ENCODE peak calls at places on chromosome 7, in eight cellular contexts. One of them, this sample, is unnamed.
A peak's percentile ranks its signal among the peaks of the same experiment; 100 is the strongest.

GRCh38 chr7:3673524-3673923 is 372.5 kb downstream of the SDK1 start:
- DNase-seq in fibroblast of mammary gland: peak; percentile 17
- DNase-seq in mucosa of gallbladder: no peak
- DNase-seq in M059J: peak; percentile 18
- DNase-seq in astrocyte of the spinal cord: peak; percentile 10
- DNase-seq in Ammon's horn: peak; percentile 11
- DNase-seq in right cardiac atrium: peak; percentile 63
- DNase-seq in CD8-positive, alpha-beta memory T cell: peak; percentile 5
- DNase-seq in this sample: no peak

GRCh38 chr7:95327356-95327755 is 3.0 kb upstream of the PON1 start:
- DNase-seq in fibroblast of mammary gland: no peak
- DNase-seq in mucosa of gallbladder: no peak
- DNase-seq in M059J: peak; percentile 54
- DNase-seq in astrocyte of the spinal cord: no peak
- DNase-seq in Ammon's horn: no peak
- DNase-seq in right cardiac atrium: no peak
- DNase-seq in CD8-positive, alpha-beta memory T cell: no peak
- DNase-seq in this sample: no peak

GRCh38 chr7:1895664-1896515 is 225.8 kb downstream of the ELFN1 start:
- DNase-seq in fibroblast of mammary gland: no peak
- DNase-seq in mucosa of gallbladder: no peak
- DNase-seq in M059J: no peak
- DNase-seq in astrocyte of the spinal cord: no peak
- DNase-seq in Ammon's horn: no peak
- DNase-seq in right cardiac atrium: peak; percentile 85
- DNase-seq in CD8-positive, alpha-beta memory T cell: no peak
- DNase-seq in this sample: no peak

GRCh38 chr7:94298943-94299342 is 95.8 kb upstream of the COL1A2 start:
- DNase-seq in fibroblast of mammary gland: peak; percentile 85
- DNase-seq in mucosa of gallbladder: no peak
- DNase-seq in M059J: peak; percentile 52
- DNase-seq in astrocyte of the spinal cord: peak; percentile 59
- DNase-seq in Ammon's horn: no peak
- DNase-seq in right cardiac atrium: no peak
- DNase-seq in CD8-positive, alpha-beta memory T cell: no peak
- DNase-seq in this sample: no peak

GRCh38 chr7:14821757-14822480 is 80.6 kb downstream of the DGKB start:
- DNase-seq in fibroblast of mammary gland: peak; percentile 41
- DNase-seq in mucosa of gallbladder: no peak
- DNase-seq in M059J: peak; percentile 47
- DNase-seq in astrocyte of the spinal cord: peak; percentile 9
- DNase-seq in Ammon's horn: no peak
- DNase-seq in right cardiac atrium: no peak
- DNase-seq in CD8-positive, alpha-beta memory T cell: no peak
- DNase-seq in this sample: no peak

GRCh38 chr7:7122701-7123281 is 59.6 kb upstream of the C1GALT1 start:
- DNase-seq in fibroblast of mammary gland: peak; percentile 94
- DNase-seq in mucosa of gallbladder: no peak
- DNase-seq in M059J: peak; percentile 7
- DNase-seq in astrocyte of the spinal cord: peak; percentile 84
- DNase-seq in Ammon's horn: no peak
- DNase-seq in right cardiac atrium: no peak
- DNase-seq in CD8-positive, alpha-beta memory T cell: no peak
- DNase-seq in this sample: no peak

GRCh38 chr7:129368389-129368986 is 65.7 kb upstream of the STRIP2 start:
- DNase-seq in fibroblast of mammary gland: no peak
- DNase-seq in mucosa of gallbladder: no peak
- DNase-seq in M059J: no peak
- DNase-seq in astrocyte of the spinal cord: no peak
- DNase-seq in Ammon's horn: peak; percentile 4
- DNase-seq in right cardiac atrium: no peak
- DNase-seq in CD8-positive, alpha-beta memory T cell: no peak
- DNase-seq in this sample: peak; percentile 45

GRCh38 chr7:152597514-152597913 is 78.4 kb downstream of the XRCC2 start:
- DNase-seq in fibroblast of mammary gland: peak; percentile 38
- DNase-seq in mucosa of gallbladder: no peak
- DNase-seq in M059J: no peak
- DNase-seq in astrocyte of the spinal cord: no peak
- DNase-seq in Ammon's horn: no peak
- DNase-seq in right cardiac atrium: no peak
- DNase-seq in CD8-positive, alpha-beta memory T cell: no peak
- DNase-seq in this sample: no peak

GRCh38 chr7:1478480-1478879 is 19.2 kb upstream of the MICALL2 start:
- DNase-seq in fibroblast of mammary gland: no peak
- DNase-seq in mucosa of gallbladder: no peak
- DNase-seq in M059J: no peak
- DNase-seq in astrocyte of the spinal cord: no peak
- DNase-seq in Ammon's horn: no peak
- DNase-seq in right cardiac atrium: no peak
- DNase-seq in CD8-positive, alpha-beta memory T cell: no peak
- DNase-seq in this sample: no peak

GRCh38 chr7:111872411-111872810 is 310.1 kb upstream of the IMMP2L start:
- DNase-seq in fibroblast of mammary gland: no peak
- DNase-seq in mucosa of gallbladder: no peak
- DNase-seq in M059J: no peak
- DNase-seq in astrocyte of the spinal cord: no peak
- DNase-seq in Ammon's horn: no peak
- DNase-seq in right cardiac atrium: no peak
- DNase-seq in CD8-positive, alpha-beta memory T cell: no peak
- DNase-seq in this sample: no peak

GRCh38 chr7:78769551-78770101 is 683.8 kb downstream of the MAGI2 start:
- DNase-seq in fibroblast of mammary gland: peak; percentile 13
- DNase-seq in mucosa of gallbladder: no peak
- DNase-seq in M059J: no peak
- DNase-seq in astrocyte of the spinal cord: no peak
- DNase-seq in Ammon's horn: peak; percentile 59
- DNase-seq in right cardiac atrium: no peak
- DNase-seq in CD8-positive, alpha-beta memory T cell: no peak
- DNase-seq in this sample: peak; percentile 6

GRCh38 chr7:17546206-17546998 is 247.9 kb downstream of the AHR start:
- DNase-seq in fibroblast of mammary gland: peak; percentile 98
- DNase-seq in mucosa of gallbladder: no peak
- DNase-seq in M059J: peak; percentile 85
- DNase-seq in astrocyte of the spinal cord: peak; percentile 47
- DNase-seq in Ammon's horn: no peak
- DNase-seq in right cardiac atrium: no peak
- DNase-seq in CD8-positive, alpha-beta memory T cell: no peak
- DNase-seq in this sample: no peak

GRCh38 chr7:99404977-99405320 is 3.4 kb downstream of the PDAP1 start:
- DNase-seq in fibroblast of mammary gland: no peak
- DNase-seq in mucosa of gallbladder: no peak
- DNase-seq in M059J: no peak
- DNase-seq in astrocyte of the spinal cord: no peak
- DNase-seq in Ammon's horn: no peak
- DNase-seq in right cardiac atrium: peak; percentile 51
- DNase-seq in CD8-positive, alpha-beta memory T cell: peak; percentile 32
- DNase-seq in this sample: no peak

GRCh38 chr7:106604303-106604918 is 56.5 kb downstream of the CCDC71L start:
- DNase-seq in fibroblast of mammary gland: no peak
- DNase-seq in mucosa of gallbladder: no peak
- DNase-seq in M059J: no peak
- DNase-seq in astrocyte of the spinal cord: no peak
- DNase-seq in Ammon's horn: no peak
- DNase-seq in right cardiac atrium: no peak
- DNase-seq in CD8-positive, alpha-beta memory T cell: peak; percentile 14
- DNase-seq in this sample: no peak

GRCh38 chr7:116588225-116588624 is 63.4 kb downstream of the CAV1 start:
- DNase-seq in fibroblast of mammary gland: peak; percentile 85
- DNase-seq in mucosa of gallbladder: no peak
- DNase-seq in M059J: peak; percentile 95
- DNase-seq in astrocyte of the spinal cord: peak; percentile 83
- DNase-seq in Ammon's horn: peak; percentile 17
- DNase-seq in right cardiac atrium: no peak
- DNase-seq in CD8-positive, alpha-beta memory T cell: no peak
- DNase-seq in this sample: peak; percentile 27

GRCh38 chr7:935321-936130 is 19.0 kb downstream of the ADAP1 start:
- DNase-seq in fibroblast of mammary gland: no peak
- DNase-seq in mucosa of gallbladder: no peak
- DNase-seq in M059J: no peak
- DNase-seq in astrocyte of the spinal cord: no peak
- DNase-seq in Ammon's horn: no peak
- DNase-seq in right cardiac atrium: peak; percentile 43
- DNase-seq in CD8-positive, alpha-beta memory T cell: no peak
- DNase-seq in this sample: no peak

This sample was measured in GM20000.